ENCODE peak calls at places on chromosomes 4 and X, in nine cellular contexts. One of them, this sample, is unnamed.

GRCh38 chr4:4837921-4838601 is 21.4 kb upstream of the MSX1 start:
- DNase-seq in A549: no peak
- DNase-seq in lung: no peak
- DNase-seq in tibial artery: no peak
- DNase-seq in CD4-positive, CD25-positive, alpha-beta regulatory T cell: no peak
- DNase-seq in HepG2: no peak
- DNase-seq in fibroblast of lung: no peak
- DNase-seq in choroid plexus epithelial cell: no peak
- DNase-seq in osteoblast: no peak
- DNase-seq in this sample: no peak

GRCh38 chr4:52572936-52573485 is 86.1 kb downstream of the USP46 start:
- DNase-seq in A549: no peak
- DNase-seq in lung: no peak
- DNase-seq in tibial artery: no peak
- DNase-seq in CD4-positive, CD25-positive, alpha-beta regulatory T cell: no peak
- DNase-seq in HepG2: no peak
- DNase-seq in fibroblast of lung: peak
- DNase-seq in choroid plexus epithelial cell: peak
- DNase-seq in osteoblast: peak
- DNase-seq in this sample: no peak

GRCh38 chrX:70508296-70508911 is 63.8 kb downstream of the DLG3 start:
- DNase-seq in A549: no peak
- DNase-seq in lung: no peak
- DNase-seq in tibial artery: no peak
- DNase-seq in CD4-positive, CD25-positive, alpha-beta regulatory T cell: no peak
- DNase-seq in HepG2: peak
- DNase-seq in fibroblast of lung: no peak
- DNase-seq in choroid plexus epithelial cell: peak
- DNase-seq in osteoblast: no peak
- DNase-seq in this sample: no peak

GRCh38 chr4:3481113-3481531 is 18.0 kb downstream of the DOK7 start:
- DNase-seq in A549: no peak
- DNase-seq in lung: no peak
- DNase-seq in tibial artery: no peak
- DNase-seq in CD4-positive, CD25-positive, alpha-beta regulatory T cell: no peak
- DNase-seq in HepG2: no peak
- DNase-seq in fibroblast of lung: no peak
- DNase-seq in choroid plexus epithelial cell: no peak
- DNase-seq in osteoblast: no peak
- DNase-seq in this sample: no peak

GRCh38 chr4:8274772-8275241 is 5.3 kb downstream of the HTRA3 start:
- DNase-seq in A549: no peak
- DNase-seq in lung: peak
- DNase-seq in tibial artery: peak
- DNase-seq in CD4-positive, CD25-positive, alpha-beta regulatory T cell: no peak
- DNase-seq in HepG2: no peak
- DNase-seq in fibroblast of lung: peak
- DNase-seq in choroid plexus epithelial cell: peak
- DNase-seq in osteoblast: peak
- DNase-seq in this sample: no peak

GRCh38 chrX:38262715-38263620 is 42.3 kb upstream of the SRPX start:
- DNase-seq in A549: no peak
- DNase-seq in lung: no peak
- DNase-seq in tibial artery: no peak
- DNase-seq in CD4-positive, CD25-positive, alpha-beta regulatory T cell: no peak
- DNase-seq in HepG2: no peak
- DNase-seq in fibroblast of lung: peak
- DNase-seq in choroid plexus epithelial cell: peak
- DNase-seq in osteoblast: peak
- DNase-seq in this sample: no peak

GRCh38 chrX:50081282-50081955 is 119.4 kb downstream of the AKAP4 start:
- DNase-seq in A549: no peak
- DNase-seq in lung: peak
- DNase-seq in tibial artery: no peak
- DNase-seq in CD4-positive, CD25-positive, alpha-beta regulatory T cell: no peak
- DNase-seq in HepG2: peak
- DNase-seq in fibroblast of lung: peak
- DNase-seq in choroid plexus epithelial cell: peak
- DNase-seq in osteoblast: no peak
- DNase-seq in this sample: no peak

GRCh38 chrX:46044486-46044885 is 500.7 kb downstream of the ZNF674 start:
- DNase-seq in A549: no peak
- DNase-seq in lung: no peak
- DNase-seq in tibial artery: no peak
- DNase-seq in CD4-positive, CD25-positive, alpha-beta regulatory T cell: no peak
- DNase-seq in HepG2: no peak
- DNase-seq in fibroblast of lung: no peak
- DNase-seq in choroid plexus epithelial cell: peak
- DNase-seq in osteoblast: no peak
- DNase-seq in this sample: no peak

GRCh38 chrX:70386240-70386639 is 36.9 kb upstream of the GDPD2 start:
- DNase-seq in A549: no peak
- DNase-seq in lung: no peak
- DNase-seq in tibial artery: no peak
- DNase-seq in CD4-positive, CD25-positive, alpha-beta regulatory T cell: no peak
- DNase-seq in HepG2: no peak
- DNase-seq in fibroblast of lung: peak
- DNase-seq in choroid plexus epithelial cell: no peak
- DNase-seq in osteoblast: no peak
- DNase-seq in this sample: no peak

GRCh38 chr4:97912151-97912550 is 231.1 kb downstream of the STPG2 start:
- DNase-seq in A549: no peak
- DNase-seq in lung: no peak
- DNase-seq in tibial artery: no peak
- DNase-seq in CD4-positive, CD25-positive, alpha-beta regulatory T cell: no peak
- DNase-seq in HepG2: no peak
- DNase-seq in fibroblast of lung: no peak
- DNase-seq in choroid plexus epithelial cell: no peak
- DNase-seq in osteoblast: no peak
- DNase-seq in this sample: no peak

GRCh38 chr4:182142146-182143085 is 100.8 kb upstream of the TENM3 start:
- DNase-seq in A549: no peak
- DNase-seq in lung: no peak
- DNase-seq in tibial artery: no peak
- DNase-seq in CD4-positive, CD25-positive, alpha-beta regulatory T cell: no peak
- DNase-seq in HepG2: no peak
- DNase-seq in fibroblast of lung: peak
- DNase-seq in choroid plexus epithelial cell: peak
- DNase-seq in osteoblast: peak
- DNase-seq in this sample: no peak

GRCh38 chr4:138275946-138276621 is 33.9 kb upstream of the SLC7A11 start:
- DNase-seq in A549: peak
- DNase-seq in lung: no peak
- DNase-seq in tibial artery: no peak
- DNase-seq in CD4-positive, CD25-positive, alpha-beta regulatory T cell: no peak
- DNase-seq in HepG2: no peak
- DNase-seq in fibroblast of lung: peak
- DNase-seq in choroid plexus epithelial cell: peak
- DNase-seq in osteoblast: peak
- DNase-seq in this sample: no peak

GRCh38 chrX:72131317-72132294 is at the start of gene RTL5:
- DNase-seq in A549: peak
- DNase-seq in lung: peak
- DNase-seq in tibial artery: peak
- DNase-seq in CD4-positive, CD25-positive, alpha-beta regulatory T cell: no peak
- DNase-seq in HepG2: peak
- DNase-seq in fibroblast of lung: peak
- DNase-seq in choroid plexus epithelial cell: peak
- DNase-seq in osteoblast: peak
- DNase-seq in this sample: no peak

GRCh38 chrX:17736856-17737706 is at the start of gene SCML1:
- DNase-seq in A549: peak
- DNase-seq in lung: peak
- DNase-seq in tibial artery: peak
- DNase-seq in CD4-positive, CD25-positive, alpha-beta regulatory T cell: peak
- DNase-seq in HepG2: peak
- DNase-seq in fibroblast of lung: peak
- DNase-seq in choroid plexus epithelial cell: peak
- DNase-seq in osteoblast: peak
- DNase-seq in this sample: peak

GRCh38 chrX:17737707-17738001 is 361 bp downstream of the SCML1 start:
- DNase-seq in A549: no peak
- DNase-seq in lung: no peak
- DNase-seq in tibial artery: no peak
- DNase-seq in CD4-positive, CD25-positive, alpha-beta regulatory T cell: no peak
- DNase-seq in HepG2: no peak
- DNase-seq in fibroblast of lung: no peak
- DNase-seq in choroid plexus epithelial cell: no peak
- DNase-seq in osteoblast: no peak
- DNase-seq in this sample: no peak

GRCh38 chrX:17735396-17735795 is 1.9 kb upstream of the SCML1 start:
- DNase-seq in A549: no peak
- DNase-seq in lung: no peak
- DNase-seq in tibial artery: no peak
- DNase-seq in CD4-positive, CD25-positive, alpha-beta regulatory T cell: no peak
- DNase-seq in HepG2: peak
- DNase-seq in fibroblast of lung: no peak
- DNase-seq in choroid plexus epithelial cell: no peak
- DNase-seq in osteoblast: no peak
- DNase-seq in this sample: no peak

GRCh38 chrX:17738002-17738713 is 865 bp downstream of the SCML1 start:
- DNase-seq in A549: no peak
- DNase-seq in lung: peak
- DNase-seq in tibial artery: peak
- DNase-seq in CD4-positive, CD25-positive, alpha-beta regulatory T cell: peak
- DNase-seq in HepG2: peak
- DNase-seq in fibroblast of lung: peak
- DNase-seq in choroid plexus epithelial cell: peak
- DNase-seq in osteoblast: no peak
- DNase-seq in this sample: no peak

DNA sequence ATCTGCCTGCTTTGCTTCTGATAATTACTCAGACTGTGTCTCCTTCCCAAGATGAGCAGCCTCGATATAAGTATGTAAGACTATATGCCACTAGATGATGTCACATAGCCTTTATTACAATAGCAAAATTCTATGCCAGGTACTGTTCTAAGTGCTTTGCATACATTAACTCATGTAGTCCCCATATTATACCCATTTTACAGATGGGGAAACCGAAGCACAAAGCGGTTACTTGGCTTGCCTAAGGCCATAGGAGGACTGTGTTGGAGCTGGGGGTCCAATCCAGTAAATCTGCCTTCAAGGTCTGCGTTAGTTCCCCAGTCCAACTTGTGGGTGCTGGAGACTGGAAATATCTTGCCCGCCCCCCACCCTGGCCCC is 826 bp upstream of the SCML1 start:
- DNase-seq in A549: no peak
- DNase-seq in lung: no peak
- DNase-seq in tibial artery: no peak
- DNase-seq in CD4-positive, CD25-positive, alpha-beta regulatory T cell: peak
- DNase-seq in HepG2: no peak
- DNase-seq in fibroblast of lung: no peak
- DNase-seq in choroid plexus epithelial cell: no peak
- DNase-seq in osteoblast: no peak
- DNase-seq in this sample: no peak
- H3K4me3 ChIP-seq in A549: peak
- H3K4me3 ChIP-seq in lung: peak
- H3K4me3 ChIP-seq in tibial artery: peak
- H3K4me3 ChIP-seq in CD4-positive, CD25-positive, alpha-beta regulatory T cell: peak
- H3K4me3 ChIP-seq in HepG2: peak
- H3K4me3 ChIP-seq in fibroblast of lung: peak
- H3K4me3 ChIP-seq in choroid plexus epithelial cell: peak
- H3K4me3 ChIP-seq in osteoblast: peak
- H3K4me3 ChIP-seq in this sample: peak

DNA sequence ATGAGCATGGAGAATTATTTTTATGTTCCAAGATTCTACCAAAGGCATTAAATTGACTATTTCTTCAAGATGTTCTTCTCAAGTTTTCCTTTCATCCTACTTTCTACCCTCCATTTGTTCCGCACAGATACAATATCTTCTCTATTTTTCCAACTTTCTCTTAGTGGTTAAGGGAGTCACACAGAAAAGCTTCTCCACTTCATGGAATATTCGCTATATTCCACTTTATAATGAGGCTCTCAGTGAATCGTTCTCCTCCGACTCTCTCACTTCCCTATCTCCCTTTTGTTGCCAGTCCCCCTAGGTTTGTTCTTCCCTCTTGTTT is 1.3 kb downstream of the SH3D19 start:
- DNase-seq in A549: no peak
- DNase-seq in lung: no peak
- DNase-seq in tibial artery: no peak
- DNase-seq in CD4-positive, CD25-positive, alpha-beta regulatory T cell: no peak
- DNase-seq in HepG2: no peak
- DNase-seq in fibroblast of lung: no peak
- DNase-seq in choroid plexus epithelial cell: no peak
- DNase-seq in osteoblast: no peak
- DNase-seq in this sample: no peak
- H3K4me3 ChIP-seq in A549: peak
- H3K4me3 ChIP-seq in lung: peak
- H3K4me3 ChIP-seq in tibial artery: peak
- H3K4me3 ChIP-seq in CD4-positive, CD25-positive, alpha-beta regulatory T cell: no peak
- H3K4me3 ChIP-seq in HepG2: peak
- H3K4me3 ChIP-seq in fibroblast of lung: no peak
- H3K4me3 ChIP-seq in choroid plexus epithelial cell: peak
- H3K4me3 ChIP-seq in osteoblast: peak
- H3K4me3 ChIP-seq in this sample: no peak

GRCh38 chr4:48121180-48121579 is 12.9 kb downstream of the TXK start:
- DNase-seq in A549: no peak
- DNase-seq in lung: no peak
- DNase-seq in tibial artery: no peak
- DNase-seq in CD4-positive, CD25-positive, alpha-beta regulatory T cell: no peak
- DNase-seq in HepG2: no peak
- DNase-seq in fibroblast of lung: no peak
- DNase-seq in choroid plexus epithelial cell: no peak
- DNase-seq in osteoblast: no peak
- DNase-seq in this sample: no peak
- H3K4me3 ChIP-seq in A549: no peak
- H3K4me3 ChIP-seq in lung: no peak
- H3K4me3 ChIP-seq in tibial artery: no peak
- H3K4me3 ChIP-seq in CD4-positive, CD25-positive, alpha-beta regulatory T cell: no peak
- H3K4me3 ChIP-seq in HepG2: no peak
- H3K4me3 ChIP-seq in fibroblast of lung: no peak
- H3K4me3 ChIP-seq in choroid plexus epithelial cell: no peak
- H3K4me3 ChIP-seq in osteoblast: no peak
- H3K4me3 ChIP-seq in this sample: no peak

DNA sequence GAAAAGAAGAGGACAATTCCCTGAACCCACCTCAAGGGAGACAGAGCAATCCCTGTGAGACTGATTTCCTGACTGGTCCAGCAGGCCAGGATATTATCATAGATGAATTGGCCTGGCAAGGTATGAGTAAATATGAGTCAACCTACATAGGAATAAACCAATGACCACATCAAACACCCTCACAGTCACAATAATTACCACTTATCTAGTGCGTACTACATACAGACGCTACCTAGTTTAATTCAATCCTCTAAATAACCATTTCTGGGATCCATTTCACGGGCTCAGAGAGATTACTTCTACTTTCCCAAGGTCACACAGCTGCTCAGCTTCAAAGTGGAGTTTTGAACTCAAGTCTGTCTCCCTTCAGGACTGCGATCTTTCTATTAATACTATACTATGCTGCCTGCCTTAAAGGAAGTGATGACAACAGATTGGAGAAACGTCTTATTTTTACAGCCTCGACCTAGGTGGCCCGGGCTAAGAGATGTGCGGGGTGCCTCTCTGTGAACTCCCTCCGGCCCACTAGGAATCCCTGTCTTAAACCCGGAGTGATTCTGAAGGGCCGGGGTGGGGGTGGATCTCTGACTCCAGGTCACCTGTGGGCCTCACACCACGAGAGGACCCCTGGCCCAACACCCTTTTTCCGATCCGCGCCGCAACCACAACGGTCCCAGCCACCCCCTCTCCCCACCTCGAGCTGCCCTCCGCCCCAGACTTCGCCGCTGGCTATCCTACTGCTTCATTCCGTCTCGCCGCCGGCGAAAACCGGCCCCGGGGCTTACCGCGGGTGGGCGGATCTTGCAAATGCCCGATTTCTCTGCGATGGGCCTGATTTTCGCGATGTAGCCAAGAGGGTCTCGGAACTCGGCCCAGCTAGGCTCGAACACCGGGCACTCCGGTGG is 800 bp downstream of the KDM5C start:
- DNase-seq in A549: peak
- DNase-seq in lung: no peak
- DNase-seq in tibial artery: no peak
- DNase-seq in CD4-positive, CD25-positive, alpha-beta regulatory T cell: peak
- DNase-seq in HepG2: peak
- DNase-seq in fibroblast of lung: peak
- DNase-seq in choroid plexus epithelial cell: peak
- DNase-seq in osteoblast: peak
- DNase-seq in this sample: no peak
- H3K4me3 ChIP-seq in A549: peak
- H3K4me3 ChIP-seq in lung: peak
- H3K4me3 ChIP-seq in tibial artery: peak
- H3K4me3 ChIP-seq in CD4-positive, CD25-positive, alpha-beta regulatory T cell: peak
- H3K4me3 ChIP-seq in HepG2: peak
- H3K4me3 ChIP-seq in fibroblast of lung: peak
- H3K4me3 ChIP-seq in choroid plexus epithelial cell: peak
- H3K4me3 ChIP-seq in osteoblast: peak
- H3K4me3 ChIP-seq in this sample: peak